ENCODE peak calls at places on chromosomes 13 and 19, in seven cellular contexts. One of them, this sample, is unnamed.

GRCh38 chr13:72530471-72530870 is 197.0 kb downstream of the MZT1 start:
- DNase-seq in H9: no peak
- DNase-seq in keratinocyte: no peak
- DNase-seq in fibroblast of lung: no peak
- DNase-seq in mammary epithelial cell: no peak
- DNase-seq in SK-N-SH: no peak
- DNase-seq in DND-41: no peak
- DNase-seq in this sample: no peak

GRCh38 chr19:17448190-17448967 is at the start of gene TMEM221:
- DNase-seq in mammary epithelial cell: no peak
- DNase-seq in H9: peak; percentile 71
- DNase-seq in fibroblast of lung: no peak
- DNase-seq in SK-N-SH: peak; percentile 86
- DNase-seq in keratinocyte: no peak
- DNase-seq in DND-41: no peak
- DNase-seq in this sample: peak; percentile 83

GRCh38 chr19:43804443-43804842 is 2.2 kb upstream of the LYPD5 start:
- DNase-seq in SK-N-SH: no peak
- DNase-seq in keratinocyte: no peak
- DNase-seq in DND-41: no peak
- DNase-seq in H9: no peak
- DNase-seq in fibroblast of lung: no peak
- DNase-seq in mammary epithelial cell: no peak
- DNase-seq in this sample: no peak

GRCh38 chr13:67934615-67935330 is 704.6 kb upstream of the PCDH9 start:
- DNase-seq in mammary epithelial cell: no peak
- DNase-seq in SK-N-SH: no peak
- DNase-seq in DND-41: no peak
- DNase-seq in keratinocyte: no peak
- DNase-seq in fibroblast of lung: no peak
- DNase-seq in H9: no peak
- DNase-seq in this sample: no peak

GRCh38 chr19:17385878-17386611 is 8.0 kb downstream of the CCDC194 start:
- DNase-seq in keratinocyte: no peak
- DNase-seq in H9: peak; percentile 89
- DNase-seq in fibroblast of lung: peak; percentile 51
- DNase-seq in mammary epithelial cell: no peak
- DNase-seq in SK-N-SH: peak; percentile 88
- DNase-seq in DND-41: peak; percentile 75
- DNase-seq in this sample: peak; percentile 85

GRCh38 chr13:38777347-38778107 is 90.7 kb downstream of the FREM2 start:
- DNase-seq in SK-N-SH: no peak
- DNase-seq in keratinocyte: no peak
- DNase-seq in DND-41: no peak
- DNase-seq in mammary epithelial cell: no peak
- DNase-seq in fibroblast of lung: no peak
- DNase-seq in H9: no peak
- DNase-seq in this sample: no peak

GRCh38 chr19:46533085-46534081 is 37.7 kb upstream of the PNMA8B start:
- DNase-seq in mammary epithelial cell: no peak
- DNase-seq in H9: no peak
- DNase-seq in SK-N-SH: peak; percentile 77
- DNase-seq in fibroblast of lung: no peak
- DNase-seq in DND-41: no peak
- DNase-seq in keratinocyte: no peak
- DNase-seq in this sample: peak; percentile 69

GRCh38 chr13:80814541-80814940 is 473.6 kb upstream of the SPRY2 start:
- DNase-seq in mammary epithelial cell: no peak
- DNase-seq in fibroblast of lung: no peak
- DNase-seq in keratinocyte: no peak
- DNase-seq in SK-N-SH: no peak
- DNase-seq in DND-41: no peak
- DNase-seq in H9: no peak
- DNase-seq in this sample: no peak

GRCh38 chr13:70310720-70311119 is 202.5 kb upstream of the KLHL1 start:
- DNase-seq in H9: no peak
- DNase-seq in mammary epithelial cell: peak; percentile 14
- DNase-seq in SK-N-SH: peak; percentile 48
- DNase-seq in DND-41: no peak
- DNase-seq in keratinocyte: no peak
- DNase-seq in fibroblast of lung: peak; percentile 11
- DNase-seq in this sample: peak; percentile 46

GRCh38 chr13:43304945-43305344 is 281.6 kb downstream of the DNAJC15 start:
- DNase-seq in fibroblast of lung: no peak
- DNase-seq in SK-N-SH: peak; percentile 18
- DNase-seq in mammary epithelial cell: no peak
- DNase-seq in keratinocyte: no peak
- DNase-seq in DND-41: no peak
- DNase-seq in H9: no peak
- DNase-seq in this sample: no peak

GRCh38 chr19:30428856-30429255 is 56.7 kb downstream of the ZNF536 start:
- DNase-seq in fibroblast of lung: no peak
- DNase-seq in keratinocyte: no peak
- DNase-seq in SK-N-SH: no peak
- DNase-seq in DND-41: no peak
- DNase-seq in mammary epithelial cell: no peak
- DNase-seq in H9: no peak
- DNase-seq in this sample: no peak

GRCh38 chr19:55340784-55341147 is 1.1 kb downstream of the KMT5C start:
- DNase-seq in mammary epithelial cell: no peak
- DNase-seq in DND-41: peak; percentile 63
- DNase-seq in keratinocyte: no peak
- DNase-seq in H9: peak; percentile 57
- DNase-seq in SK-N-SH: peak; percentile 72
- DNase-seq in fibroblast of lung: no peak
- DNase-seq in this sample: peak; percentile 66

GRCh38 chr19:8206147-8207087 is 2.8 kb upstream of the CERS4 start:
- DNase-seq in H9: peak; percentile 80
- DNase-seq in mammary epithelial cell: no peak
- DNase-seq in SK-N-SH: no peak
- DNase-seq in keratinocyte: no peak
- DNase-seq in fibroblast of lung: no peak
- DNase-seq in DND-41: no peak
- DNase-seq in this sample: no peak

DNA sequence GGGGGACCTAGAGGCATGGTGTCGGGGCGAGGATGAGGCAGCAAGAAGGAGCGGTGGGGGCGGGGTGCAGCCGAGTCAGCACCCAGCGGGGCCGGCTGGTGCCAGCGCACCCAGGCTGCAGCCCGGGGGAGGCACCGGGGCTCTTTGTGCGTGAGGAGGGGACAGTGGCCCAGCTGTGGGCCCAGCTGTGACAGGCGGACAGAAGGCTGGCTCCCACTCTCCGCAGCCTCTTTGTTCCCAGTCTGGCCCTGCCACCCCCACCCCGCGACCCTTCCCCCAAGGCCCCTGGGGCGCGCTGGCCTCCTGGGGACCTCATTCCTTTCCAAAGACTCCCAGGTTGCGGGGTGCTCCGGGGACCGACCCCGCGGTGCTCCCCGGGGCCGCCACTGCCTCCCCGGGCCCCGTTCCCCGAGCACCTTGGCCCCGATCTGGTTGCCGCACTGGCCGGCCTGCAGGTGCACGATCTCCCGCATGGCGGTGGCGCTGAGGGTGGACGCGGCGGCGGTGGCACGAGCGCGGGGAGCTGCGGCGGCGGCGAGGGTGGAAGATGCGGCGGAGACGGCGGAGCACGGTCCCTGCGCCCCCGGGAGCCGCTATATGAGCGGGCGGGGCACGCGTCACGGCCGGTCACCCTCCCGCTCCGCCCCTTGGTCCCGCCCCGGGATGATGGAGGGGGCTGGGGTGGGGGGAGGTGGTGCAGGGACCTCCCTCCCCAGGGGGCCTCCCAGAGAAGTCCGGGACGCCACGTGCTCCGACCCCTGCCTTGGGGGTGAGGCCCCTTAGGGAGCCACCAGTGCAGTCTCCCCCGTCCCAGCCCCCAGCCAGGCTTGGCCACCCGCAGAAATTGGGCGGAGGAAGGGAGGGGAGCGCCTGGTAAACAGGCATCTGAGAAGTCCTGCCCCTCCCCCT is at the start of gene TUBB4A:
- DNase-seq in SK-N-SH: peak; percentile 95
- DNase-seq in H9: peak; percentile 61
- DNase-seq in fibroblast of lung: no peak
- DNase-seq in keratinocyte: no peak
- DNase-seq in DND-41: peak; percentile 28
- DNase-seq in mammary epithelial cell: no peak
- DNase-seq in this sample: peak; percentile 56
- H3K9ac ChIP-seq in SK-N-SH: no peak within 1 kb of the TSS
- H3K9ac ChIP-seq in H9: no peak within 1 kb of the TSS
- H3K9ac ChIP-seq in fibroblast of lung: no peak within 1 kb of the TSS
- H3K9ac ChIP-seq in keratinocyte: no peak within 1 kb of the TSS
- H3K9ac ChIP-seq in DND-41: no peak within 1 kb of the TSS
- H3K9ac ChIP-seq in mammary epithelial cell: no peak within 1 kb of the TSS
- H3K9ac ChIP-seq in this sample: no peak within 1 kb of the TSS

DNA sequence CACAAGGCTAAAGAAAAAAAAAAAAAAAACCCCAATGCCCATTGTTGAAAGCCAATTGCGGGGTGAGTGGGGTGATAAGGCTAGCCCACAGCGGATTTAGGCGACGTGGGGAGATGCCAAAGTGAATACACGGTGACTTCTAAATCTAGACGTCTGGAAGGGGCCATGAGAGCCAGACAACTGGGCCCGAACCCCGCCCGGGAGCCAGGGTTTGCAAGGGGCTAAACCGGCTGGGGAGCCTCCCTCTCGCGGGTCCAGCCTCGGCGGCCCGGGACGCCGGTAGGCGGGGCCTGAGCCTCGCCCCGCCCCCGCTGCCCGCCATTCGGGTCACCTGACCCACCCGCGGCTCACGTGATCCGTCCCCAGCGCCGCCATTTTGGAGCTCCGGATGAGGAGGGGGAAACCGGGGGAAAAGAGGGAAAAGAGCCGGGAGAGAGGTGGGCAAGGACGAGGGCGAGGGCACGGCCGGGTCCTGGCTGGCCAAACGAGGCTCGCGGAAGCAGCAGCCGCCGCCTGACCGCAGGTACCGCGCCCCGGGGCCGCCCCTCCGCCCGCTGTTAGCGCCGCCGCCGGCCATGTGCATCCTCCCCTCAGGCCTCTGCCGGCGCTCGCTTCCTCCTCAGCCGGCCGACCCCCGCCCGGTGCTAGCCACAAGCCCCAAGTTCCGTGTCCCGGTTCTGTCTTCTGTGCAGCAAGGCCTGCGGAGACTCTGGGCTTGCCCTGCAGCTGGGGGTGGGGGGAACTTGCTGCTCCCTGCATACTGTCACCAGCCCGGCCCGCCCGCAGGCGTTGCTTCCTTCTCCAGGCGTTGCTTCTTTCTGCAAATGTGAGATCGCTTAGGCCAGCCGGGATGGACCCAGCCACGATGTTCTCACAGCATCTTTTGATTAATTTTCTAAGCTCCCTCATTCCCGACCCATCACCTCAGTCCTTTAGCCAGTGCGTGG is at the start of gene ZNF507:
- DNase-seq in H9: peak; percentile 86
- DNase-seq in fibroblast of lung: peak; percentile 74
- DNase-seq in DND-41: peak; percentile 86
- DNase-seq in SK-N-SH: peak; percentile 99
- DNase-seq in keratinocyte: no peak
- DNase-seq in mammary epithelial cell: peak; percentile 61
- DNase-seq in this sample: peak; percentile 93
- TF ChIP-seq CTCF in H9: no peak
- TF ChIP-seq CTCF in fibroblast of lung: no peak
- TF ChIP-seq CTCF in DND-41: peak; percentile 22
- TF ChIP-seq CTCF in SK-N-SH: peak; percentile 28
- TF ChIP-seq CTCF in keratinocyte: peak; percentile 15
- TF ChIP-seq CTCF in mammary epithelial cell: no peak
- TF ChIP-seq CTCF in this sample: peak; percentile 30

DNA sequence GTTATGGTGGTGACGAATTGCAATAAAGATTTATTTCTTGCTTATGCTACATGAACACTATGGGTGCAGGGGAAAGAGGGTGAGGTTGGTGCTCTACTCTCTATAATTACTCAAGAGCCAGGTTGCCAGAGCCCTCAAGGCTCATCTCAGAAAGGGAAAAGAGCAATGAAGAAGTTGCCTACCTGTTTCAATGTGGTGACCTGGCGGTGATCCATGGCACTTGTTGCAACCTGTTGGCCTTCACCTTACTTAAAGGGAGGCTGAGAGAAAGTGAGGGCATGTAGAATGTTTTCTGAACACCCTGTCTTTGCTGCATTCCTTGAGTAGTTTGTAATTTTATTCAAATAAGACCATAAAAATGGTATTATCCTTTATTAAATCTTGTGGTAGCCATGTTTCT is 394.4 kb downstream of the GPC6 start:
- DNase-seq in fibroblast of lung: no peak
- DNase-seq in SK-N-SH: no peak
- DNase-seq in H9: no peak
- DNase-seq in DND-41: no peak
- DNase-seq in mammary epithelial cell: peak; percentile 3
- DNase-seq in keratinocyte: no peak
- DNase-seq in this sample: no peak
- H3K9ac ChIP-seq in fibroblast of lung: no peak overlapping the region
- H3K9ac ChIP-seq in SK-N-SH: no peak overlapping the region
- H3K9ac ChIP-seq in H9: no peak overlapping the region
- H3K9ac ChIP-seq in DND-41: no peak overlapping the region
- H3K9ac ChIP-seq in mammary epithelial cell: no peak overlapping the region
- H3K9ac ChIP-seq in keratinocyte: no peak overlapping the region
- H3K9ac ChIP-seq in this sample: no peak overlapping the region

GRCh38 chr19:35248310-35249145 is at the start of gene LSR:
- DNase-seq in SK-N-SH: no peak
- DNase-seq in keratinocyte: peak; percentile 44
- DNase-seq in fibroblast of lung: no peak
- DNase-seq in H9: peak; percentile 95
- DNase-seq in DND-41: no peak
- DNase-seq in mammary epithelial cell: peak; percentile 96
- DNase-seq in this sample: peak; percentile 97
- TF ChIP-seq CTCF in SK-N-SH: no peak
- TF ChIP-seq CTCF in keratinocyte: peak; percentile 13
- TF ChIP-seq CTCF in fibroblast of lung: no peak
- TF ChIP-seq CTCF in H9: peak; percentile 14
- TF ChIP-seq CTCF in DND-41: no peak
- TF ChIP-seq CTCF in mammary epithelial cell: no peak
- TF ChIP-seq CTCF in this sample: peak; percentile 27